ENCODE peak calls at places on chromosomes 7 and 10, in four cellular contexts. P is IMR-90, Y is mesendoderm, I is H1. Q is an unnamed sample.

GRCh38 chr10:76150139-76150885 is 718.9 kb downstream of the LRMDA start:
- DNase-seq in P (peak), I (no peak), Y (peak), Q (peak)

GRCh38 chr10:118276203-118276602 is 65.9 kb downstream of the FAM204A start:
- DNase-seq in I (no peak), Y (no peak), P (no peak), Q (no peak)

GRCh38 chr7:3404490-3404889 is 103.4 kb downstream of the SDK1 start:
- DNase-seq in P (peak), Y (no peak), I (no peak), Q (no peak)

GRCh38 chr7:43725251-43725650 is 4.1 kb downstream of the COA1 start:
- DNase-seq in P (peak), Y (no peak), I (no peak), Q (no peak)

GRCh38 chr7:92276486-92276885 is 30.7 kb downstream of the ANKIB1 start:
- DNase-seq in P (no peak), I (no peak), Y (no peak), Q (no peak)

GRCh38 chr7:87316846-87317545 is 28.5 kb upstream of the CROT start:
- DNase-seq in Y (no peak), P (peak), I (no peak), Q (no peak)

GRCh38 chr10:88810196-88810961 is 7.8 kb downstream of the LIPM start:
- DNase-seq in I (no peak), Y (peak), P (peak), Q (peak)

GRCh38 chr7:94190599-94191061 is 186.5 kb upstream of the BET1 start:
- DNase-seq in Y (no peak), P (peak), I (no peak), Q (no peak)

GRCh38 chr7:128030999-128031681 is at the start of gene LRRC4:
- DNase-seq in I (no peak), P (peak), Y (peak), Q (peak)

GRCh38 chr7:108630002-108630401 is 60.3 kb downstream of the DNAJB9 start:
- DNase-seq in P (peak), Y (peak), I (no peak), Q (no peak)

GRCh38 chr7:68411742-68412141 is 1186.5 kb upstream of the AUTS2 start:
- DNase-seq in Y (no peak), P (no peak), I (no peak), Q (no peak)

GRCh38 chr10:11454958-11455566 is 156.4 kb downstream of the USP6NL start:
- DNase-seq in Y (peak), P (no peak), I (no peak), Q (no peak)

GRCh38 chr7:130971297-130971696 is 237.3 kb upstream of the KLF14 start:
- DNase-seq in Y (no peak), P (no peak), I (no peak), Q (no peak)

GRCh38 chr10:113096111-113097045 is 146.3 kb downstream of the TCF7L2 start:
- DNase-seq in P (no peak), I (no peak), Y (no peak), Q (no peak)

GRCh38 chr7:112594397-112594796 is 113.6 kb downstream of the LSMEM1 start:
- DNase-seq in I (no peak), Y (no peak), P (peak), Q (no peak)

GRCh38 chr7:158830211-158830723 is 958 bp upstream of the ESYT2 start:
- DNase-seq in I (no peak), Y (no peak), P (no peak), Q (no peak)

GRCh38 chr7:158828343-158829020 is 827 bp downstream of the ESYT2 start:
- DNase-seq in I (no peak), P (no peak), Y (peak), Q (peak)

GRCh38 chr7:158829021-158829341 is 328 bp downstream of the ESYT2 start:
- DNase-seq in Y (peak), I (no peak), P (peak), Q (peak)

GRCh38 chr7:158827411-158828342 is 1.6 kb downstream of the ESYT2 start:
- DNase-seq in P (peak), I (no peak), Y (no peak), Q (no peak)

DNA sequence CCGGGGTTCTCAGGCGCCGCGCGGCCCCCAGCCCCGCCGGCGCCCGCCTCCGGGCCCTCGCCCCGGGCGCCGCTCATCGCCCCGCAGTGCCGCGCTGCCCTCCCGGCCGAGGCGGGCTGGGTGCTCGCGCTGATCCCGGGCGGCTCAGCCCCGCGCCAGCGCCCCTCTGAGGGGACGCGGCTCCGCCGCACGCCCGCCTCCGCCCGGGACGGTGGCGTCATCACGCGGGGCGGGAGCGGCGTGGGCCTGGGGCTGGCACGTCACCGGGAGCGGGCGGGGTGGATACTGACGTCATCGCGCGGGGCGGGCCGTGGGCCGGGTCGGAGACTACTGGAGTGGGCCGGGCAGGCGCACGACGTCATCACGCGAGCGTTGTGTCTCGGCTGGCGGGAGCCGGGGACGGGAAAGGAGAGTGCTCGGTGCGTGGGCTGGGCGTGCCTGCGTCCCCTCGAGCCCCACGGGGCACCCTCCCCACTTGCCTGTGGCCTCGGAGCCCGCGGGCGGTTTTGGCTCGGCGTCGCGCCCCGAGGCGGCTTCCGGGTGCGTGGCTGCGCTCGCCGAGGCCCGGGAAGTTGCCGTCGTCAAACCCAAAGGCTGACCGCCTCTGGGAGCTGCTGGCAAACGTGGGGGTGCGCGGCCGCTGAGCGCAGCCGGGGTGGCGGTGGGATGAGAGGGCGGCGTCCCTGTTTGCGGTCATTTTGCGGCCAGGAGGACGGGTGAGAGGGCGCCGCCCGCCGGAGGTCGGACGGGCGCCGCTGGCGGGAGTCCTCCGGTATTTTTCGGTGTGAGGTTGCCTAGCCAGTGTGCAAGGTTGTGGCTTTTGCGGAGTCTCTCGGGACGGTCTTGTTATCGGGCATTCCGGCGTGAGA is at the start of gene ESYT2:
- DNase-seq in P (peak), Y (peak), I (no peak), Q (peak)
- H4K8ac ChIP-seq in P (peak), Y (no peak), I (peak), Q (no peak)

GRCh38 chr10:129531195-129531968 is 64.3 kb downstream of the MGMT start:
- DNase-seq in P (peak), Y (peak), I (no peak), Q (peak)
- H3K4ac ChIP-seq in P (peak), Y (peak), I (peak), Q (no peak)

GRCh38 chr10:71220689-71221540 is 8.5 kb downstream of the UNC5B start:
- DNase-seq in I (no peak), Y (no peak), P (no peak), Q (no peak)
- H4K8ac ChIP-seq in I (no peak), Y (no peak), P (no peak), Q (no peak)

GRCh38 chr7:138083859-138084258 is 7.6 kb downstream of the AKR1D1 start:
- DNase-seq in Y (no peak), I (no peak), P (no peak), Q (no peak)
- H3K4ac ChIP-seq in Y (no peak), I (no peak), P (no peak), Q (no peak)

DNA sequence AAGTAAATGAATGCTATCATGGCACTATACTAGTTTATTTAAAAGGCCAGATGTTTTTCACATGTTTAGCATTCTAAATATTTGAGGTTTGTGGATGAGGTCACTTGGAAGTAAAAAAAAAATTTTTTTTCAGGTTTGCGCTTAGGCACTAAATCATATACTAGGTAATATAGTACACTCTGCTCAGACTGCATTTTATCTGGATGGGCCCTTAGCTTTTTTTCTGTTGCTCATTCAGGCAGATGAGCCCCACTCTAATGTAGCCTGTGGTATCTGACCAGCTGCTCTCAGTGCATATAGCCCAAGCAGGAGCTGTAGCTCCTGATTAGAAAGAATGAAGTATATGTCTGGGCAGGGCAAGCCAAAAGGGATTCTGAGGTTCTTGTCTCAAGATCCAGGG is 210.1 kb downstream of the AUTS2 start:
- DNase-seq in I (no peak), P (no peak), Y (no peak), Q (no peak)
- H4K8ac ChIP-seq in I (no peak), P (no peak), Y (no peak), Q (no peak)

GRCh38 chr7:55032069-55032699 is 13.4 kb downstream of the EGFR start:
- DNase-seq in I (no peak), P (no peak), Y (no peak), Q (no peak)
- H3K4ac ChIP-seq in I (no peak), P (no peak), Y (no peak), Q (no peak)

Q was measured in neuronal stem cell.